ENCODE peak calls at places on chromosomes 11 and 22, in eight cellular contexts. G is stomach, X is tibial nerve, C is heart right ventricle, P is heart left ventricle, E is dorsolateral prefrontal cortex, N is IMR-90, L is prostate gland. A is an unnamed sample. For H3K27me3, the result is how much of the 10 kb centered on the place peaks cover.

GRCh38 chr11:133947298-133947905 is 9.4 kb downstream of the IGSF9B start:
- DNase-seq in G (no peak), X (no peak), C (peak), P (peak), E (no peak), N (peak), L (no peak), A (peak)

GRCh38 chr11:121551463-121551862 is 98.7 kb upstream of the SORL1-AS1 start:
- DNase-seq in G (no peak), X (no peak), C (no peak), P (no peak), E (no peak), N (no peak), L (no peak), A (no peak)

GRCh38 chr22:48366056-48366455 is 1461.6 kb downstream of the BRD1 start:
- DNase-seq in G (no peak), X (no peak), C (no peak), P (no peak), E (no peak), N (no peak), L (no peak), A (no peak)

GRCh38 chr11:104873252-104873651 is 25.0 kb downstream of the CASP12 start:
- DNase-seq in G (no peak), X (no peak), C (no peak), P (no peak), E (no peak), N (no peak), L (no peak), A (peak)

GRCh38 chr11:114040706-114041211 is 18.8 kb upstream of the ZBTB16 start:
- DNase-seq in G (peak), X (no peak), C (no peak), P (no peak), E (no peak), N (peak), L (peak), A (no peak)

GRCh38 chr11:104106136-104106754 is 57.7 kb downstream of the PDGFD start:
- DNase-seq in G (no peak), X (no peak), C (no peak), P (no peak), E (no peak), N (peak), L (no peak), A (no peak)

GRCh38 chr11:26048271-26048670 is 283.7 kb upstream of the ANO3 start:
- DNase-seq in G (no peak), X (no peak), C (no peak), P (no peak), E (no peak), N (no peak), L (no peak), A (no peak)

GRCh38 chr22:36775589-36775965 is 342 bp downstream of the IFT27 start:
- DNase-seq in G (peak), X (no peak), C (peak), P (no peak), E (peak), N (peak), L (peak), A (no peak)

GRCh38 chr11:117830072-117830471 is 5.5 kb upstream of the FXYD2 start:
- DNase-seq in G (peak), X (no peak), C (no peak), P (no peak), E (no peak), N (no peak), L (no peak), A (no peak)

GRCh38 chr11:117833401-117833891 is 8.9 kb upstream of the FXYD2 start:
- DNase-seq in G (peak), X (no peak), C (no peak), P (no peak), E (peak), N (no peak), L (peak), A (peak)

GRCh38 chr11:117830674-117831351 is 6.3 kb upstream of the FXYD2 start:
- DNase-seq in G (peak), X (no peak), C (no peak), P (no peak), E (no peak), N (no peak), L (no peak), A (no peak)

GRCh38 chr11:117832511-117832910 is 8.0 kb upstream of the FXYD2 start:
- DNase-seq in G (peak), X (no peak), C (no peak), P (no peak), E (no peak), N (no peak), L (no peak), A (no peak)

GRCh38 chr11:117831661-117832415 is 7.3 kb upstream of the FXYD2 start:
- DNase-seq in G (peak), X (no peak), C (no peak), P (no peak), E (no peak), N (no peak), L (no peak), A (no peak)
- H3K27me3 ChIP-seq in G (under half), X (under half), C (under half), P (under half), E (under half), N (under half), L (under half), A (under half)

GRCh38 chr11:18927550-18928322 is 11.5 kb downstream of the MRGPRX1 start:
- DNase-seq in G (no peak), X (no peak), C (no peak), P (no peak), E (no peak), N (no peak), L (no peak), A (no peak)
- H3K4me3 ChIP-seq in G (no peak), X (no peak), C (no peak), P (no peak), E (no peak), N (no peak), L (no peak), A (no peak)

GRCh38 chr22:38155703-38156102 is 25.9 kb downstream of the PLA2G6 start:
- DNase-seq in G (no peak), X (no peak), C (no peak), P (no peak), E (no peak), N (no peak), L (no peak), A (no peak)

GRCh38 chr22:38148252-38148651 is 33.4 kb downstream of the PLA2G6 start:
- DNase-seq in G (no peak), X (no peak), C (no peak), P (no peak), E (no peak), N (peak), L (no peak), A (no peak)

GRCh38 chr22:38153821-38154562 is 27.6 kb downstream of the PLA2G6 start:
- DNase-seq in G (no peak), X (no peak), C (no peak), P (no peak), E (no peak), N (no peak), L (no peak), A (peak)
- TF ChIP-seq CTCF in G (no peak), X (no peak), C (no peak), P (no peak), E (no peak), N (peak), L (no peak), A (peak)

GRCh38 chr22:22377335-22377734 is 131.2 kb downstream of the ZNF280B start:
- DNase-seq in G (no peak), X (no peak), C (no peak), P (no peak), E (no peak), N (no peak), L (no peak), A (no peak)
- H3K27me3 ChIP-seq in G (under half), X (under half), C (under half), P (under half), E (under half), N (under half), L (under half), A (under half)

GRCh38 chr11:124069429-124070401 is 28.6 kb upstream of the OR10G7 start:
- DNase-seq in G (no peak), X (no peak), C (peak), P (no peak), E (peak), N (peak), L (no peak), A (peak)
- H3K4me3 ChIP-seq in G (no peak), X (no peak), C (no peak), P (no peak), E (peak), N (peak), L (no peak), A (peak)

GRCh38 chr11:47980907-47981621 is 705 bp downstream of the PTPRJ start:
- DNase-seq in G (peak), X (no peak), C (peak), P (peak), E (peak), N (peak), L (no peak), A (peak)
- TF ChIP-seq CTCF in G (no peak), X (no peak), C (peak), P (peak), E (no peak), N (peak), L (no peak), A (peak)

DNA sequence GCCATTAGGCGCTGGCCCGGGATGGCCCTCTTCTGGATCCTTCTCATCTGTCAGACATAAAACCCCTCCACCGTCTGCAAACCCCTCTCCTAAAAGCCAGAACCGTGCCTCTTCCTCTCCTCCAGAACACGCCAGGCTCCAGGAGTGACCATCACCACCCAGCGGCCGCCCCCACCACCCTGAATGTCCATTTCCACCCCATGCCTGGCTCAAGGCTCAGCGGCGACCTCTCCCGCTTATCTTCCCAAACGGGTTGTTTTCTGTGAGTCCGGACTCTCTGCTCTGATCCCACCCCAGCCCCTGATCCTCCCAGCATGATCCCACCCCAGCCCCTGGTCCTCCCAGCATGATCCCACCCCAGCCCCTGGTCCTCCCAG is 37.6 kb downstream of the CELSR1 start:
- DNase-seq in G (no peak), X (no peak), C (no peak), P (no peak), E (no peak), N (no peak), L (no peak), A (no peak)
- H3K27me3 ChIP-seq in G (under half), X (under half), C (under half), P (under half), E (under half), N (under half), L (under half), A (under half)

GRCh38 chr11:8839306-8839956 is 71.6 kb upstream of the AKIP1 start:
- DNase-seq in G (no peak), X (no peak), C (no peak), P (no peak), E (no peak), N (no peak), L (no peak), A (no peak)
- H3K4me3 ChIP-seq in G (no peak), X (no peak), C (no peak), P (no peak), E (no peak), N (no peak), L (no peak), A (no peak)